ENCODE peak calls at places on chromosome 14, in six cellular contexts. One of them, this sample, is unnamed.

GRCh38 chr14:79820866-79821535 is 390.3 kb downstream of the DIO2 start:
- DNase-seq in HepG2: no peak
- DNase-seq in K562: no peak
- DNase-seq in A549: no peak
- DNase-seq in endothelial cell of umbilical vein: no peak
- DNase-seq in GM12878: no peak
- DNase-seq in this sample: no peak

GRCh38 chr14:46063872-46064271 is 587.7 kb downstream of the RPL10L start:
- DNase-seq in K562: no peak
- DNase-seq in HepG2: no peak
- DNase-seq in A549: no peak
- DNase-seq in endothelial cell of umbilical vein: no peak
- DNase-seq in GM12878: no peak
- DNase-seq in this sample: no peak

GRCh38 chr14:29236848-29237247 is 470.3 kb downstream of the FOXG1 start:
- DNase-seq in HepG2: no peak
- DNase-seq in K562: no peak
- DNase-seq in endothelial cell of umbilical vein: peak; percentile 80
- DNase-seq in A549: no peak
- DNase-seq in GM12878: no peak
- DNase-seq in this sample: no peak

GRCh38 chr14:49861581-49861922 is 9.0 kb upstream of the NEMF start:
- DNase-seq in HepG2: no peak
- DNase-seq in K562: no peak
- DNase-seq in endothelial cell of umbilical vein: no peak
- DNase-seq in GM12878: no peak
- DNase-seq in A549: peak; percentile 52
- DNase-seq in this sample: peak; percentile 85

GRCh38 chr14:59543873-59544272 is 32.7 kb downstream of the CCDC175 start:
- DNase-seq in endothelial cell of umbilical vein: no peak
- DNase-seq in K562: no peak
- DNase-seq in HepG2: no peak
- DNase-seq in A549: no peak
- DNase-seq in GM12878: no peak
- DNase-seq in this sample: no peak

GRCh38 chr14:81579115-81579514 is 45.5 kb upstream of the SEL1L start:
- DNase-seq in A549: no peak
- DNase-seq in HepG2: no peak
- DNase-seq in GM12878: no peak
- DNase-seq in endothelial cell of umbilical vein: no peak
- DNase-seq in K562: no peak
- DNase-seq in this sample: no peak

GRCh38 chr14:65686761-65687160 is 274.2 kb downstream of the FUT8 start:
- DNase-seq in K562: no peak
- DNase-seq in endothelial cell of umbilical vein: no peak
- DNase-seq in HepG2: no peak
- DNase-seq in GM12878: no peak
- DNase-seq in A549: no peak
- DNase-seq in this sample: no peak

GRCh38 chr14:100696590-100696989 is 30.1 kb upstream of the DLK1 start:
- DNase-seq in A549: no peak
- DNase-seq in GM12878: no peak
- DNase-seq in K562: no peak
- DNase-seq in endothelial cell of umbilical vein: no peak
- DNase-seq in HepG2: no peak
- DNase-seq in this sample: no peak

GRCh38 chr14:21771671-21772070 is 98.1 kb upstream of the OR4E1 start:
- DNase-seq in GM12878: no peak
- DNase-seq in endothelial cell of umbilical vein: no peak
- DNase-seq in A549: no peak
- DNase-seq in K562: no peak
- DNase-seq in HepG2: no peak
- DNase-seq in this sample: no peak

GRCh38 chr14:90991690-90992443 is 68.6 kb downstream of the RPS6KA5 start:
- DNase-seq in HepG2: no peak
- DNase-seq in endothelial cell of umbilical vein: no peak
- DNase-seq in A549: no peak
- DNase-seq in GM12878: no peak
- DNase-seq in K562: no peak
- DNase-seq in this sample: no peak

GRCh38 chr14:74400919-74401503 is 25.0 kb downstream of the SYNDIG1L start:
- DNase-seq in HepG2: no peak
- DNase-seq in A549: no peak
- DNase-seq in K562: no peak
- DNase-seq in GM12878: peak; percentile 5
- DNase-seq in endothelial cell of umbilical vein: no peak
- DNase-seq in this sample: no peak

GRCh38 chr14:91245029-91245428 is 525 bp upstream of the GPR68 start:
- DNase-seq in K562: no peak
- DNase-seq in GM12878: no peak
- DNase-seq in HepG2: no peak
- DNase-seq in A549: no peak
- DNase-seq in endothelial cell of umbilical vein: no peak
- DNase-seq in this sample: no peak

GRCh38 chr14:100554082-100554677 is 33.0 kb downstream of the BEGAIN start:
- DNase-seq in endothelial cell of umbilical vein: no peak
- DNase-seq in A549: no peak
- DNase-seq in K562: peak; percentile 84
- DNase-seq in HepG2: no peak
- DNase-seq in GM12878: no peak
- DNase-seq in this sample: peak; percentile 70

GRCh38 chr14:105281354-105282097 is 19.3 kb downstream of the BRF1 start:
- DNase-seq in A549: peak; percentile 62
- DNase-seq in endothelial cell of umbilical vein: peak; percentile 61
- DNase-seq in GM12878: no peak
- DNase-seq in HepG2: peak; percentile 46
- DNase-seq in K562: peak; percentile 24
- DNase-seq in this sample: peak; percentile 33

GRCh38 chr14:99737451-99737951 is 53.4 kb downstream of the CYP46A1 start:
- DNase-seq in endothelial cell of umbilical vein: peak; percentile 79
- DNase-seq in GM12878: no peak
- DNase-seq in K562: no peak
- DNase-seq in A549: peak; percentile 86
- DNase-seq in HepG2: no peak
- DNase-seq in this sample: no peak

GRCh38 chr14:82755923-82756322 is 1222.3 kb upstream of the SEL1L start:
- DNase-seq in endothelial cell of umbilical vein: no peak
- DNase-seq in K562: no peak
- DNase-seq in HepG2: no peak
- DNase-seq in A549: no peak
- DNase-seq in GM12878: no peak
- DNase-seq in this sample: no peak

DNA sequence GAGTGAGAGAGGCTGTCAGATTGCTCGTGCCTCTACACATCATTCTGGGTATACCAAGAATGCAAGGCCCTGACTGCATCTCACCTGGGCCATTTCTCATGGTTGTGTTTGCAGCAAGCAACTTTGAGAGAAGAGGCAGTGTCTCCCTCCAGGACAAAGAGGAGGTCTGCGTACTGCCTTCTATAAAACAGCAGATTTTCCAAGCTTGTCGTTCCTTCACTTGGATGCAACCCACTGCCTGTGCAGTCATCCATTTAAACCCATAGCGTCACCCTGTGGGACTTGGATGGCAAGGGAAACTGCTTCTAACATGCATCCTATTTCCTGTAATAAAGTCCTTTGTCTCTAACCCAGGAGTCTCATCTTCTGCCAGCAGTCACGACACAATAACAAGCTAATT is 1.3 kb downstream of the POMT2 start:
- DNase-seq in A549: no peak
- DNase-seq in endothelial cell of umbilical vein: no peak
- DNase-seq in GM12878: no peak
- DNase-seq in HepG2: no peak
- DNase-seq in K562: no peak
- DNase-seq in this sample: no peak
- H3K4me3 ChIP-seq in A549: peak overlapping the region; percentile 99
- H3K4me3 ChIP-seq in endothelial cell of umbilical vein: no peak overlapping the region
- H3K4me3 ChIP-seq in GM12878: no peak overlapping the region
- H3K4me3 ChIP-seq in HepG2: peak overlapping the region; percentile 79
- H3K4me3 ChIP-seq in K562: no peak overlapping the region
- H3K4me3 ChIP-seq in this sample: peak overlapping the region; percentile 66

GRCh38 chr14:104130974-104131651 is 7.3 kb upstream of the KIF26A start:
- DNase-seq in K562: no peak
- DNase-seq in HepG2: peak; percentile 23
- DNase-seq in A549: peak; percentile 65
- DNase-seq in endothelial cell of umbilical vein: peak; percentile 29
- DNase-seq in GM12878: no peak
- DNase-seq in this sample: peak; percentile 55
- TF ChIP-seq MYC in K562: no peak
- TF ChIP-seq MYC in HepG2: no peak
- TF ChIP-seq MYC in A549: no peak
- TF ChIP-seq MYC in endothelial cell of umbilical vein: no peak
- TF ChIP-seq MYC in GM12878: no peak
- TF ChIP-seq MYC in this sample: no peak

GRCh38 chr14:69354383-69355154 is 43.5 kb downstream of the ERH start:
- DNase-seq in HepG2: peak; percentile 16
- DNase-seq in endothelial cell of umbilical vein: no peak
- DNase-seq in K562: no peak
- DNase-seq in A549: no peak
- DNase-seq in GM12878: peak; percentile 87
- DNase-seq in this sample: no peak
- H3K4me3 ChIP-seq in HepG2: peak overlapping the region; percentile 56
- H3K4me3 ChIP-seq in endothelial cell of umbilical vein: no peak overlapping the region
- H3K4me3 ChIP-seq in K562: no peak overlapping the region
- H3K4me3 ChIP-seq in A549: no peak overlapping the region
- H3K4me3 ChIP-seq in GM12878: peak overlapping the region; percentile 48
- H3K4me3 ChIP-seq in this sample: no peak overlapping the region

GRCh38 chr14:76085358-76085757 is 66.4 kb upstream of the GPATCH2L start:
- DNase-seq in HepG2: no peak
- DNase-seq in endothelial cell of umbilical vein: no peak
- DNase-seq in K562: no peak
- DNase-seq in A549: no peak
- DNase-seq in GM12878: no peak
- DNase-seq in this sample: no peak

GRCh38 chr14:76081642-76082041 is 70.1 kb upstream of the GPATCH2L start:
- DNase-seq in A549: no peak
- DNase-seq in HepG2: no peak
- DNase-seq in K562: no peak
- DNase-seq in endothelial cell of umbilical vein: no peak
- DNase-seq in GM12878: no peak
- DNase-seq in this sample: no peak

GRCh38 chr14:76086636-76087035 is 65.1 kb upstream of the GPATCH2L start:
- DNase-seq in GM12878: no peak
- DNase-seq in HepG2: no peak
- DNase-seq in endothelial cell of umbilical vein: no peak
- DNase-seq in K562: no peak
- DNase-seq in A549: no peak
- DNase-seq in this sample: no peak

GRCh38 chr14:76084374-76084773 is 67.3 kb upstream of the GPATCH2L start:
- DNase-seq in A549: no peak
- DNase-seq in K562: no peak
- DNase-seq in GM12878: no peak
- DNase-seq in endothelial cell of umbilical vein: no peak
- DNase-seq in HepG2: no peak
- DNase-seq in this sample: no peak

DNA sequence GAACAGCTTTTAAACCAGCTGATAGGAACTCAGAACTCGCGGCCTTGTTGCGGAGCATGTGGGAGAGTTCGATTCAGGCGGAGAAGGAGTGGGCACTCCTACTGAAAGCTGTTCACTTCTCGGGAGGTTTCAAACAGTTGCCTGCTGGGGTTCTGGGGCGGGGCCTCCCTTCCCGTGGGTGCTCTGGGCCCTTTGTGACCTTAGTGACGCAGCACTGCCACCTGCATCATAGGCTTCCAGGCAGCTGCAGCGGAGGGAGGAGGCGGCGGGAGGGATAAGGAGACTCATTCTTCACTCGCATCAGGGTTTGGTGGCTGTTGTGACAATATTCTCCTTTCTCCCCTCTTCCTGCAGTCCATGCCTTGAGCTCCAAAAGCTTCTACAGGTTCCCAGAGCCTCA is 67.9 kb upstream of the GPATCH2L start:
- DNase-seq in GM12878: no peak
- DNase-seq in endothelial cell of umbilical vein: no peak
- DNase-seq in HepG2: no peak
- DNase-seq in A549: no peak
- DNase-seq in K562: peak; percentile 63
- DNase-seq in this sample: no peak
- TF ChIP-seq MYC in GM12878: no peak
- TF ChIP-seq MYC in endothelial cell of umbilical vein: no peak
- TF ChIP-seq MYC in HepG2: no peak
- TF ChIP-seq MYC in A549: no peak
- TF ChIP-seq MYC in K562: no peak
- TF ChIP-seq MYC in this sample: no peak

DNA sequence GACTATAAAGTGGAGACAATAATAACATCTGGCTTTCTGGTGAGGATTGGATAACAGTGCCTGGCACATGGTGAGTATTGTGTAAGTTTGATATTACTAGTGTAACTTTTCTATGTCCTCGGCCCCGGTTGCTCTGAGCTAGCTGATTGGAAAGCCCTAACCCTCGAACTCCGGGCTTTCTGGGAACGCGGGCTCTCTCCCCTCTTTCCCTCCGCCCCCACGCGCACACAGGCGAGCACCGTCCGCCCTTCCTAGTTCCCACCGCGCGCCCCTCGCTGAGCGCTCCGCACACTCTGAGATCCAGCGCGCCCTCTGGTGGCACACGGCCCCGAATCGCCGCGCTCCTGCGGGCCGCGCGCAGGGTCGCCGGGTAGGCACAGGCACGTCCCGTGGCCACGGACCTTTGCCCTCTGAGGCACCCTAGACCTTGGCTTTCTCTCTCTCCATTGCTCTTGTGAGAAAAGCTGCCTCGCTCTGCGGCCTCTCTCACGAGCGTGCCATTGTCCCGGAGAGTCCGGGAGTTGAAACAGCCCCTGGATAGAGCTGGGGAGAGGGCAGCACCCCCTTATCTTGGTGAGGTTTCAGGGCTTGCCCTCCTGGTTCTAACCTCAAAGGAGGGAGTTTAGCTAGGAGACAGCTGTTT is 23.2 kb upstream of the ESRRB start:
- DNase-seq in K562: peak; percentile 10
- DNase-seq in HepG2: peak; percentile 43
- DNase-seq in endothelial cell of umbilical vein: peak; percentile 37
- DNase-seq in GM12878: peak; percentile 4
- DNase-seq in A549: peak; percentile 66
- DNase-seq in this sample: peak; percentile 67
- H3K4me3 ChIP-seq in K562: no peak overlapping the region
- H3K4me3 ChIP-seq in HepG2: no peak overlapping the region
- H3K4me3 ChIP-seq in endothelial cell of umbilical vein: no peak overlapping the region
- H3K4me3 ChIP-seq in GM12878: no peak overlapping the region
- H3K4me3 ChIP-seq in A549: no peak overlapping the region
- H3K4me3 ChIP-seq in this sample: no peak overlapping the region

DNA sequence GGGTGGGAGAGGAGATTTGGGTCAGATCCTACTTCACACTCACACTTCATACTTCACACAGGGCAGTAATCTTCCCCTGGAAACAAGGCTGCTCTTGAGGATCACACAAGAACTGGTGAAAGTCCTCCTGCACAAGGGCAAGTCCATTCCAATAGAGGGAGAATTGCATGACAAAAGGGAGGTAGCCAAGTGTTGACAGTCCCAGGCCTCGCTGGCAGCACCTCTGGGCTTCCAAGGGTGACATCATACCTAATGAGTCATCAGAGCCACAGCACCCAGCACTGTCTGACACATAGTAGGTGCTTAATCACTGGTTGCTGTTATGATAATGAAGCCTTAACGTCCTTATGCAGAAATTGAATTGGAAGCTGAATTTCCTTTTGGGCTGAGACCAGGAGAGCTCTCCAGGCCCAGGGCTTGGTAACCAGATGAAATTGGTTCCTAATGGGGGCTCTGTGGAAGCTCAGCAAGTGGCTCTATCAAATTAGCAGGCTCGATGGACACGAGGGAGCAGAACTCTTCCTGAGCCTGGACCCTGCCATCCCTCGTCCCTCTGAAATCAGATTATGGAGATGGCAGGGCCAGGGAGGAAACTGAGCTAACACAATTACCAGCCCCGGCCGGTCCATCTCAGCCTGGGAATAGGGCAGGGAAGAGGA is 58.8 kb upstream of the ACTN1 start:
- DNase-seq in HepG2: no peak
- DNase-seq in GM12878: no peak
- DNase-seq in A549: no peak
- DNase-seq in K562: no peak
- DNase-seq in endothelial cell of umbilical vein: peak; percentile 76
- DNase-seq in this sample: no peak
- TF ChIP-seq MYC in HepG2: no peak
- TF ChIP-seq MYC in GM12878: no peak
- TF ChIP-seq MYC in A549: no peak
- TF ChIP-seq MYC in K562: no peak
- TF ChIP-seq MYC in endothelial cell of umbilical vein: no peak
- TF ChIP-seq MYC in this sample: no peak

This sample was measured in NB4.